ENCODE peak calls at places on chromosome 1, in five cellular contexts. One of them, this sample, is unnamed.

GRCh38 chr1:2231667-2232254 is 3.6 kb downstream of the SKI start:
- DNase-seq in HepG2: peak
- DNase-seq in K562: peak
- DNase-seq in SK-N-SH: peak
- DNase-seq in GM12878: no peak
- DNase-seq in this sample: peak

GRCh38 chr1:32014937-32015363 is 1.3 kb downstream of the KHDRBS1 start:
- DNase-seq in HepG2: no peak
- DNase-seq in K562: no peak
- DNase-seq in SK-N-SH: no peak
- DNase-seq in GM12878: no peak
- DNase-seq in this sample: no peak

GRCh38 chr1:40404670-40405462 is 31.3 kb downstream of the SMAP2 start:
- DNase-seq in HepG2: peak
- DNase-seq in K562: peak
- DNase-seq in SK-N-SH: peak
- DNase-seq in GM12878: no peak
- DNase-seq in this sample: peak

GRCh38 chr1:17212487-17213121 is 7.7 kb downstream of the PADI1 start:
- DNase-seq in HepG2: no peak
- DNase-seq in K562: no peak
- DNase-seq in SK-N-SH: peak
- DNase-seq in GM12878: no peak
- DNase-seq in this sample: peak

GRCh38 chr1:246450485-246451251 is 56.4 kb downstream of the SMYD3 start:
- DNase-seq in HepG2: peak
- DNase-seq in K562: peak
- DNase-seq in SK-N-SH: peak
- DNase-seq in GM12878: no peak
- DNase-seq in this sample: peak

GRCh38 chr1:223006794-223007193 is 136.3 kb downstream of the TLR5 start:
- DNase-seq in HepG2: no peak
- DNase-seq in K562: no peak
- DNase-seq in SK-N-SH: no peak
- DNase-seq in GM12878: no peak
- DNase-seq in this sample: no peak

GRCh38 chr1:193366764-193367507 is 180.5 kb upstream of the B3GALT2 start:
- DNase-seq in HepG2: no peak
- DNase-seq in K562: no peak
- DNase-seq in SK-N-SH: no peak
- DNase-seq in GM12878: no peak
- DNase-seq in this sample: peak

GRCh38 chr1:54798206-54798605 is 2.9 kb downstream of the TTC22 start:
- DNase-seq in HepG2: no peak
- DNase-seq in K562: no peak
- DNase-seq in SK-N-SH: no peak
- DNase-seq in GM12878: no peak
- DNase-seq in this sample: no peak

GRCh38 chr1:183164963-183165362 is 21.1 kb upstream of the LAMC2 start:
- DNase-seq in HepG2: no peak
- DNase-seq in K562: no peak
- DNase-seq in SK-N-SH: no peak
- DNase-seq in GM12878: no peak
- DNase-seq in this sample: no peak

GRCh38 chr1:20753589-20753988 is 21.1 kb upstream of the SH2D5 start:
- DNase-seq in HepG2: no peak
- DNase-seq in K562: no peak
- DNase-seq in SK-N-SH: no peak
- DNase-seq in GM12878: no peak
- DNase-seq in this sample: peak

DNA sequence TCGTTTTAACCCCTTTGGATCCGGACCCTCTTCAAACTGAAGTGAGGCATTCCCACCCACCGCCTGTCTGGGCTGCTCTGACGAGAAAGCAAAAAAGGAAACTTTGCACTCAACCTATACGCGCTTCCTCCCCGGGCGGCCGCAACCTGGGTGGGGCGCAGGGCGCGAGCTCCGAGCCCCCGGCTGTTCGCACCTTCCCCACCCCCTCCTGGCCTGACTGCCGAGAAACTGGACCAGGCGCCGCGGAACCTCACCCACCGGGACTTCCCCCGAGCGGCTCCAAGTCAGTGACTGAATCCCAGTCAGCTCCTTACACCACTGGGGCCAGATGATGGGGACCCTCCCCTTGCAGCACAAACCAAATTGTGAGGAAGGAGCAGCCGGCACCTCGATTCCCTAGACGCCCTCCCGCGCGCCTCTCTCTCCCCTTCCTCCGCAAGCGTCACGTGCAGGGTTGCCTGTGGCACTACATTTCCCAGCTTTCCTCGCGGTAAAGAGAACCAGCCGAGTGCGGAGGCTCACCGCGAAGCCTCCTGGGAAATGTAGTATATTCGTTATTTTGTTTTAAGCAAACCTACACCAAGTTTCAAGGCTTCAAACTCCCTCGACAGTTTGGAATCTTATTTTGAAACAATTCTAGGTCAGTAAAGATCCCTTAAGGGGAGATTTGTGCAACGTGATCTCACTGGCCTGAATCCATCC is at the start of gene RAB29:
- DNase-seq in HepG2: peak
- DNase-seq in K562: peak
- DNase-seq in SK-N-SH: peak
- DNase-seq in GM12878: peak
- DNase-seq in this sample: peak
- TF ChIP-seq MXI1 in HepG2: no peak
- TF ChIP-seq MXI1 in K562: no peak
- TF ChIP-seq MXI1 in SK-N-SH: peak
- TF ChIP-seq MXI1 in GM12878: no peak
- TF ChIP-seq MXI1 in this sample: no peak

DNA sequence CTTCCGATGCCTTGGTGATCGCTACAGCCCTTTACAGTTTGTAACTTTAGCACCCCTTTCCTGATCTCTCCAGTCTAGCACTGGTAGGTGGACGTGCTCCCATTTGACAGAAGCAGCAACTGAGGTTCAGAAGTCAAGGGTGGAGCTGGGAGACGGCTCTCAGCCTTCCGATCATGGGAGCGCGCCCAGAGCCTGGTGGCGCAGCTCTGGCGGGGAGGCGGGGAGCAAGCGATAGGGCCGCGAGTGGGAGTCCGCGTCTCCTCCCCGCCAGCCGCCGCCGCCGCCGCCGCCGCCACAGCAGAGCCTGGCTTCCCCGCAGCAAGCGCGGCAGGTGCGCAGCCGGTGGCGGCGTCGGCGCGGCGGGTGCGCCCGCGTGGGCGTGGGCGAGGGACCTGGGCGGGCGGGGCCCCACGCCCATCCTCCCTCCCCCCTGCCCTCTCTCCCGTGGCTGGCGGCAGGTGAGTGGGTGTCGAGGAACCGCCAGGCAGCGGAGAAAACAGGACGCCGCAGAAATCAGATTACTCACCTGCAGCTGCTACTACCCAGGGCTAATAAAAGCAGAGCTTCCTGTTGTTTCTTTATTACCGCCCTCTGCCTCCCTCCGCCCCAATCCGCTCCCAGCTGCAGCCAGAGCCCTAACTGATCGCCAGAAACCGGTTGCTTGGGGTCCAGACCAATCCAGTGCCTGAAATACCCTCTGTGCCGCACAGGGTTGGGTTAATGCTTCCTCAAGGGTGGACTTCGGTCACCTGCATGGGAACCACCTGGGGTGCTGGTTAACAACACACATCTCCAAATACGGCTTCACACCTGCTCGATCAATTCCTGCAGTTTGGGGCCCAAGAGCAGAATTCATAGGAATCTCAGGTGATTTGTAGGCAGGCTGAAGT is 60.2 kb upstream of the ID3 start:
- DNase-seq in HepG2: no peak
- DNase-seq in K562: peak
- DNase-seq in SK-N-SH: peak
- DNase-seq in GM12878: no peak
- DNase-seq in this sample: peak
- TF ChIP-seq MXI1 in HepG2: no peak
- TF ChIP-seq MXI1 in K562: no peak
- TF ChIP-seq MXI1 in SK-N-SH: no peak
- TF ChIP-seq MXI1 in GM12878: no peak
- TF ChIP-seq MXI1 in this sample: no peak

DNA sequence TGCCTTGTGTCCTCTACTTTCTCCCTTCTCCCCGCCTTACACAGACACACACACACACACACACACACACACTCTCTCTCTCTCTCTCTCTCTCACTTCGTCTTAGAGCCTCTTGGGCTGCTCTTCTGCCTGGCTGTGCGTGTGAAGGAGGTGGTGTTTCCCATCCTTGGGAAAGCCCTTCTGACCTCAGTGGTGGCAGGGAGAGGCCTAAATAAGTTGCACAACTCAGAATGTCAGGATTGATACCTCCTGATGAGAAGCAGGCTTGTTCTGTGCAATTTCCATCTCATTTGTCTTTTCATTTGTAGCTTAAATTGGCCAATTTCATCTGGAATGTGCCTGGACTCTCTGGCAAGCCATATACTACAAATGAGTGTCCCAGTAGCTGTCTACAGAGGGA is 25.0 kb downstream of the LRRN2 start:
- DNase-seq in HepG2: no peak
- DNase-seq in K562: no peak
- DNase-seq in SK-N-SH: peak
- DNase-seq in GM12878: no peak
- DNase-seq in this sample: no peak
- TF ChIP-seq MXI1 in HepG2: no peak
- TF ChIP-seq MXI1 in K562: no peak
- TF ChIP-seq MXI1 in SK-N-SH: no peak
- TF ChIP-seq MXI1 in GM12878: no peak
- TF ChIP-seq MXI1 in this sample: no peak

GRCh38 chr1:99441234-99442095 is 177.2 kb downstream of the PLPPR4 start:
- DNase-seq in HepG2: no peak
- DNase-seq in K562: no peak
- DNase-seq in SK-N-SH: no peak
- DNase-seq in GM12878: no peak
- DNase-seq in this sample: peak

GRCh38 chr1:99438656-99439055 is 174.4 kb downstream of the PLPPR4 start:
- DNase-seq in HepG2: no peak
- DNase-seq in K562: no peak
- DNase-seq in SK-N-SH: no peak
- DNase-seq in GM12878: no peak
- DNase-seq in this sample: peak
- TF ChIP-seq MXI1 in HepG2: no peak
- TF ChIP-seq MXI1 in K562: no peak
- TF ChIP-seq MXI1 in SK-N-SH: no peak
- TF ChIP-seq MXI1 in GM12878: no peak
- TF ChIP-seq MXI1 in this sample: no peak

GRCh38 chr1:82177190-82177589 is 376.5 kb downstream of the ADGRL2 start:
- DNase-seq in HepG2: no peak
- DNase-seq in K562: no peak
- DNase-seq in SK-N-SH: no peak
- DNase-seq in GM12878: no peak
- DNase-seq in this sample: no peak
- TF ChIP-seq MXI1 in HepG2: no peak
- TF ChIP-seq MXI1 in K562: no peak
- TF ChIP-seq MXI1 in SK-N-SH: no peak
- TF ChIP-seq MXI1 in GM12878: no peak
- TF ChIP-seq MXI1 in this sample: no peak

DNA sequence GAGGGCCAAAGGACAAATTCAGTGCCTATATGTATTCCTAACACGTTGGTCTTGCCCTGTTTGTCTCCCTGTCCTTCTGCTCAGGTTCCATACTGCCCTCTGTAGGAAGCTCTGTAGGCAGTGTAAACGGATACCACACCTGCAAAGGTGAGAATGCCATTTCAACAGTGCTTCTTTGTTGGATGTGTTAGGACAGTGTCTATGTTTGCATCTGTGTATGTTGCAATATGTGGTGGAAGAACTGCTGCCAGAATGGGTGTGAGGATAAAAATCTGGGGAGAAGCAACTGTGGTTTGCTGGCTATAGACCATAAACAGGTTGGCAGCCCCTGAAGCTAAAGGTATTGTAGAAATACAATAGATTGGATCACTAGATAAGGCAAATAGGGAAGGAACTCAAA is 113.1 kb upstream of the BMP8A start:
- DNase-seq in HepG2: peak
- DNase-seq in K562: no peak
- DNase-seq in SK-N-SH: no peak
- DNase-seq in GM12878: no peak
- DNase-seq in this sample: no peak
- TF ChIP-seq MXI1 in HepG2: no peak
- TF ChIP-seq MXI1 in K562: no peak
- TF ChIP-seq MXI1 in SK-N-SH: no peak
- TF ChIP-seq MXI1 in GM12878: no peak
- TF ChIP-seq MXI1 in this sample: no peak